ENCODE peak calls at places on chromosomes 2 and 18, in ten cellular contexts. Y is left lobe of liver; O is upper lobe of right lung; G is activated naive CD8-positive, alpha-beta T cell treated with anti-CD3 and anti-CD28 coated beads, Interleukin-2, amount 50 U/mL, for 16 hours; U is H9; V is lower lobe of right lung; N is ureter; Q is Right ventricle myocardium inferior; T is anterior cingulate cortex; L is progenitor cell of endocrine pancreas. M is an unnamed sample.

GRCh38 chr2:230715201-230715600 is 2.6 kb downstream of the CAB39 start:
- DNase-seq in Y (no peak), O (no peak), G (no peak), U (no peak), V (no peak), N (no peak), Q (no peak), T (no peak), L (no peak), M (no peak)

GRCh38 chr18:76679259-76679658 is 143.1 kb upstream of the ZNF236 start:
- DNase-seq in Y (no peak), O (no peak), G (no peak), U (peak), V (no peak), N (no peak), Q (no peak), T (no peak), L (no peak), M (no peak)

GRCh38 chr2:38716185-38716584 is 35.0 kb downstream of the SRSF7 start:
- DNase-seq in Y (no peak), O (no peak), G (no peak), U (no peak), V (no peak), N (no peak), Q (no peak), T (no peak), L (no peak), M (no peak)

GRCh38 chr2:196984888-196985287 is 58.4 kb upstream of the PGAP1 start:
- DNase-seq in Y (no peak), O (no peak), G (no peak), U (no peak), V (no peak), N (no peak), Q (peak), T (no peak), L (no peak), M (no peak)

GRCh38 chr2:58541511-58541910 is 300.4 kb upstream of the FANCL start:
- DNase-seq in Y (no peak), O (no peak), G (no peak), U (no peak), V (no peak), N (no peak), Q (no peak), T (peak), L (no peak), M (no peak)

GRCh38 chr2:203442463-203442862 is 92.6 kb downstream of the RAPH1 start:
- DNase-seq in Y (no peak), O (no peak), G (no peak), U (no peak), V (no peak), N (no peak), Q (no peak), T (no peak), L (no peak), M (no peak)

GRCh38 chr2:212384027-212384426 is 154.6 kb downstream of the ERBB4 start:
- DNase-seq in Y (no peak), O (no peak), G (no peak), U (no peak), V (no peak), N (no peak), Q (no peak), T (no peak), L (no peak), M (no peak)

GRCh38 chr2:218030409-218031195 is 27.8 kb upstream of the TNS1 start:
- DNase-seq in Y (peak), O (no peak), G (no peak), U (no peak), V (no peak), N (peak), Q (no peak), T (no peak), L (no peak), M (peak)

GRCh38 chr2:20614201-20615045 is 36.5 kb downstream of the HS1BP3 start:
- DNase-seq in Y (peak), O (peak), G (no peak), U (peak), V (peak), N (no peak), Q (no peak), T (peak), L (no peak), M (no peak)

GRCh38 chr2:46270384-46270783 is 26.8 kb upstream of the EPAS1 start:
- DNase-seq in Y (no peak), O (no peak), G (no peak), U (no peak), V (no peak), N (no peak), Q (no peak), T (no peak), L (no peak), M (peak)

GRCh38 chr2:234335676-234336228 is 161.1 kb downstream of the ARL4C start:
- DNase-seq in Y (peak), O (peak), G (peak), U (no peak), V (peak), N (peak), Q (peak), T (peak), L (no peak), M (peak)

GRCh38 chr2:28326469-28326805 is 66.2 kb upstream of the FOSL2 start:
- DNase-seq in Y (peak), O (no peak), G (no peak), U (no peak), V (no peak), N (no peak), Q (no peak), T (no peak), L (no peak), M (no peak)

GRCh38 chr2:30481323-30481800 is 34.3 kb downstream of the LCLAT1 start:
- DNase-seq in Y (no peak), O (no peak), G (no peak), U (no peak), V (peak), N (no peak), Q (no peak), T (no peak), L (no peak), M (no peak)

GRCh38 chr2:179524940-179525339 is 260.3 kb upstream of the SESTD1 start:
- DNase-seq in Y (no peak), O (no peak), G (no peak), U (no peak), V (no peak), N (no peak), Q (no peak), T (no peak), L (no peak), M (no peak)

GRCh38 chr2:216731465-216731864 is 36.1 kb upstream of the IGFBP5 start:
- DNase-seq in Y (peak), O (no peak), G (no peak), U (peak), V (no peak), N (no peak), Q (no peak), T (no peak), L (no peak), M (no peak)